ENCODE peak calls at places on chromosomes 6 and 20, in nine cellular contexts. V, R, Z, I, B, J, O, F and L are unnamed samples.

GRCh38 chr20:831956-832355 is 1.6 kb upstream of the FAM110A start:
- DNase-seq in V (no peak), R (no peak), Z (no peak), I (no peak), B (no peak), J (no peak), O (no peak), F (no peak), L (no peak)

GRCh38 chr6:118895241-118895561 is 1.2 kb downstream of the ASF1A start:
- DNase-seq in V (no peak), R (no peak), Z (no peak), I (no peak), B (no peak), J (no peak), O (no peak), F (no peak), L (no peak)

GRCh38 chr6:157240059-157240959 is 83.0 kb downstream of the TMEM242 start:
- DNase-seq in V (peak; percentile 89), R (no peak), Z (peak; percentile 33), I (no peak), B (no peak), J (peak; percentile 73), O (no peak), F (no peak), L (no peak)

GRCh38 chr6:20569000-20569610 is 34.8 kb downstream of the CDKAL1 start:
- DNase-seq in V (no peak), R (no peak), Z (peak; percentile 23), I (no peak), B (no peak), J (no peak), O (no peak), F (no peak), L (no peak)

GRCh38 chr20:61728326-61728725 is 337.4 kb downstream of the TAF4 start:
- DNase-seq in V (no peak), R (no peak), Z (no peak), I (no peak), B (no peak), J (no peak), O (no peak), F (no peak), L (no peak)

GRCh38 chr6:108739496-108740330 is 108.5 kb upstream of the ARMC2 start:
- DNase-seq in V (peak; percentile 69), R (no peak), Z (peak; percentile 49), I (no peak), B (no peak), J (no peak), O (no peak), F (no peak), L (no peak)

GRCh38 chr6:155130161-155130853 is 133.5 kb upstream of the CLDN20 start:
- DNase-seq in V (no peak), R (no peak), Z (no peak), I (no peak), B (no peak), J (no peak), O (no peak), F (no peak), L (no peak)

GRCh38 chr6:159701413-159701999 is 8.5 kb upstream of the SOD2 start:
- DNase-seq in V (no peak), R (no peak), Z (peak; percentile 91), I (no peak), B (no peak), J (no peak), O (no peak), F (peak; percentile 37), L (no peak)

DNA sequence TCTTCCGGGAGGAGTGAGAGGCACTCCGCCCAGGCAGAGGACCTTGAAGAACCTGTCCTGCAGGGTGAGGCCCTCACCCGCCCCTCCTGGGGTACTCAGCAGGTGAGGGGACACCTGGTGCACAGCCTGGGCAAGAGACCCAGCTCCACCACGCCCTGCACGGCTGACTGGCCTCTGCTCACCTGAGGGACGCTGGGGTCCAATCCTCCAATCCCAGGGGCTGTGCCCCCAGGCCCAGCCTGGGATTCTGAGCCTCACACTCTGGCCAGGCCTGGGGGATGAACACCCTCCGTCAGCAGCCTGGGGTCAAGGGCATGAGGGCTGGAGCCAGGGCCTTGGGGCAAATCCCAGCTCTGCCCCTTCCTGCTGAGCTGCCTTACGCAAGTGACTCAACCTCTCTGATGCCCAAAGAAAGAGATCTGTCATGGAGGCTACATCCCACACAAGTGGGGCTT is 149.9 kb upstream of the PTPN1 start:
- DNase-seq in V (no peak), R (no peak), Z (no peak), I (no peak), B (no peak), J (no peak), O (no peak), F (no peak), L (no peak)
- H3K4me3 ChIP-seq in V (no peak overlapping the region), R (no peak overlapping the region), Z (no peak overlapping the region), I (no peak overlapping the region), B (no peak overlapping the region), J (no peak overlapping the region), O (no peak overlapping the region), F (no peak overlapping the region), L (no peak overlapping the region)

DNA sequence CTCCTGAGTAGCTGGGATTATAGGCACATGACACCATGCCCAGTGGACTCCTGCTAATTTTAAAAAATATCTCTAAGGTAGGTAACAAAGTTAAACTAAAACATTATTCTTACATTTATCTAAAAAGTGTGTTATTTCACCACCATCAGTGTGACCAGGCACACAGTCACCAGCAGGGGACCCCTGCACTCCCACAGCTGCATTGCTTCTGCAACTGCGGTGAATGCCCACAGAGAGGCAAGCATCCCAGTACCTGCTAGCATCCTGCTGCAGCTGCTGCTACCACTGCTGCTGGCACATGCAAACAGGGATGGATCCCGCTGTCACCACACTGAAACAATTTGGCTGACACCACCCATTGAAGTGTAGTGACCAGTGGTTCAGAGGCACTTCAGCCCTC is 21.9 kb upstream of the EPB41L2 start:
- DNase-seq in V (no peak), R (no peak), Z (no peak), I (no peak), B (no peak), J (no peak), O (no peak), F (no peak), L (no peak)
- TF ChIP-seq CTCF in V (no peak), R (peak; percentile 31), Z (no peak), I (no peak), B (no peak), J (no peak), O (no peak), F (peak; percentile 32), L (peak; percentile 17)

DNA sequence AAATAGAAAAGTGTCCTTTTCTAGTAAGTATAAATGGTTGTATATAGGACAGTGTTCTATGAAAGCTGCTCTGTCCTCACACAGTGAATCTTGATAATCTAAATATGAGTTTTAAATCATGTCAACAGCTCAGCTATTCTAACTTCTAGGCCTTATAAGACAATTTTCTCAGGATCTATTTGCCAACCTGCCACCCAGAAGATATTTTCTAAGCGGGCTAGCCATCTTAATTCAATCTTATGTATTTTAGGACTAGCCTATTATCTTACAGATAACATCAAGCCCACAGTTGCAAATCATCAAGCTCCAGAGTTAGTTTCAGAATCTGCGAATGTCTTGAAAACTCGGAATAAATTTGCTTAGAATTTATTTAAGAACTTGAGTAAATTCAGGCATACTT is 2.3 kb downstream of the SIM1 start:
- DNase-seq in V (no peak), R (no peak), Z (no peak), I (no peak), B (no peak), J (no peak), O (no peak), F (no peak), L (no peak)
- H3K4me3 ChIP-seq in V (no peak overlapping the region), R (peak overlapping the region; percentile 55), Z (no peak overlapping the region), I (no peak overlapping the region), B (no peak overlapping the region), J (no peak overlapping the region), O (no peak overlapping the region), F (no peak overlapping the region), L (no peak overlapping the region)

GRCh38 chr6:32116674-32117073 is 7.5 kb upstream of the TNXB start:
- DNase-seq in V (no peak), R (peak; percentile 63), Z (no peak), I (no peak), B (no peak), J (no peak), O (no peak), F (peak; percentile 21), L (no peak)
- TF ChIP-seq CTCF in V (no peak), R (peak; percentile 53), Z (peak; percentile 50), I (peak; percentile 3), B (peak; percentile 53), J (peak; percentile 43), O (peak; percentile 43), F (peak; percentile 70), L (peak; percentile 39)